ENCODE peak calls at places on chromosome 19, in four cellular contexts. N is ovary, O is heart right ventricle, S is Peyer's patch. U is an unnamed sample. For H3K4me1, the result is how much of the 10 kb centered on the place peaks cover.

GRCh38 chr19:35861640-35862160 is 5.0 kb downstream of the KIRREL2 start:
- DNase-seq in N (no peak), O (no peak), S (no peak), U (no peak)

GRCh38 chr19:23991170-23991569 is 76.5 kb downstream of the ZNF726 start:
- DNase-seq in N (no peak), O (no peak), S (no peak), U (no peak)

GRCh38 chr19:3107658-3108057 is 13.5 kb downstream of the GNA11 start:
- DNase-seq in N (no peak), O (no peak), S (no peak), U (no peak)

GRCh38 chr19:10211691-10212090 is 16.9 kb upstream of the DNMT1 start:
- DNase-seq in N (no peak), O (no peak), S (no peak), U (no peak)

GRCh38 chr19:35006342-35006998 is 6.3 kb downstream of the GRAMD1A start:
- DNase-seq in N (no peak), O (no peak), S (no peak), U (peak)

GRCh38 chr19:31562916-31563626 is 213.8 kb upstream of the TSHZ3 start:
- DNase-seq in N (no peak), O (no peak), S (no peak), U (no peak)

GRCh38 chr19:39407644-39408391 is 1.2 kb downstream of the ZFP36 start:
- DNase-seq in N (peak), O (peak), S (peak), U (peak)

GRCh38 chr19:45505996-45506245 is 1.4 kb upstream of the VASP start:
- DNase-seq in N (no peak), O (no peak), S (no peak), U (no peak)

GRCh38 chr19:38792250-38793111 is 3.5 kb downstream of the LGALS7B start:
- DNase-seq in N (no peak), O (peak), S (peak), U (peak)

GRCh38 chr19:16888629-16889371 is at the start of gene F2RL3:
- DNase-seq in N (peak), O (peak), S (peak), U (peak)

GRCh38 chr19:9986787-9987281 is 23.5 kb downstream of the COL5A3 start:
- DNase-seq in N (peak), O (peak), S (no peak), U (no peak)

GRCh38 chr19:931860-932646 is 6.2 kb downstream of the ARID3A start:
- DNase-seq in N (no peak), O (no peak), S (no peak), U (no peak)
- H3K4me1 ChIP-seq in N (under half), O (under half), S (under half), U (under half)

GRCh38 chr19:42277821-42278809 is 9.1 kb downstream of the CIC start:
- DNase-seq in N (peak), O (no peak), S (no peak), U (no peak)
- H3K4me1 ChIP-seq in N (under half), O (half or more), S (under half), U (under half)

DNA sequence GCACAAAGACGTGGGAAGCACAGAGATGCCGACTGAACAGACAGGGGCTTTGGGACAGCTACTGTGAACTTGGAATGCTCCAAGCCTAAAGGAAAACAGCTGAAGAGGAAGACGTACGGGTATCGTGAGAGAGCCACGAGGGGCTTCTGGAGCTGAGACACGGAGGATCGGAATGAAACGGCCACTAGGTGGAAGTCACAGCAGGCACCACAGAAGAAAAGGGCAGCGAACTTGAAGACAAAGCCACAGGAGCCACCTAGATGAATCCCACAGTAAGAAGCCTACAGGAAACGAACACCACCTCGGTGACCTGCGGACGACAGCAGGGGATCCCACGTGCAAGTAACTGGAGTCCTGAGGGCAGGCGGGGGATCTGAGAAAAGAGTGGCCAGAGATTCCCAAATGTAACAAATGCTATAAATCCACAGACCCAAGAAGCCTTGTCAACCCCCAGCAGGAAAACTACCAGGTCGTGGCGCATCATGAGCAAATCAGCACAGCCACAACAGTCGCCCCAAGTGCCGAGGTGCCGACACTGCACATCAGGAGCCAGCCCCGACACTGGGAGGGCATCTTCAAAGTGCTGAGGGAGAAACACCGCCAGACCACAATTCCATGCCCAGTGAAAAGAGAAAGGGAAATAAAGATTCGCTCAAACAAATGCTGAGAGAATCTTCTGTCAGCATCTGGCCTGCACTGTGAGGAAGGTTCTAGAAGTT is 39.3 kb upstream of the ISYNA1 start:
- DNase-seq in N (no peak), O (no peak), S (no peak), U (no peak)
- H3K4me1 ChIP-seq in N (under half), O (half or more), S (under half), U (half or more)

GRCh38 chr19:1270168-1270853 is 1.2 kb downstream of the CIRBP start:
- DNase-seq in N (no peak), O (no peak), S (no peak), U (no peak)

GRCh38 chr19:1270854-1271527 is 1.9 kb downstream of the CIRBP start:
- DNase-seq in N (peak), O (no peak), S (no peak), U (no peak)

GRCh38 chr19:1273263-1274041 is 1.9 kb upstream of the FAM174C start:
- DNase-seq in N (no peak), O (peak), S (no peak), U (no peak)

GRCh38 chr19:1272423-1273262 is 2.7 kb upstream of the FAM174C start:
- DNase-seq in N (no peak), O (no peak), S (no peak), U (no peak)

GRCh38 chr19:1271528-1272422 is 2.6 kb downstream of the CIRBP start:
- DNase-seq in N (peak), O (peak), S (no peak), U (no peak)
- H3K4me1 ChIP-seq in N (under half), O (half or more), S (under half), U (half or more)

GRCh38 chr19:5456130-5456835 is 1.1 kb downstream of the ZNRF4 start:
- DNase-seq in N (no peak), O (no peak), S (no peak), U (no peak)
- H3K4me1 ChIP-seq in N (under half), O (under half), S (under half), U (under half)

DNA sequence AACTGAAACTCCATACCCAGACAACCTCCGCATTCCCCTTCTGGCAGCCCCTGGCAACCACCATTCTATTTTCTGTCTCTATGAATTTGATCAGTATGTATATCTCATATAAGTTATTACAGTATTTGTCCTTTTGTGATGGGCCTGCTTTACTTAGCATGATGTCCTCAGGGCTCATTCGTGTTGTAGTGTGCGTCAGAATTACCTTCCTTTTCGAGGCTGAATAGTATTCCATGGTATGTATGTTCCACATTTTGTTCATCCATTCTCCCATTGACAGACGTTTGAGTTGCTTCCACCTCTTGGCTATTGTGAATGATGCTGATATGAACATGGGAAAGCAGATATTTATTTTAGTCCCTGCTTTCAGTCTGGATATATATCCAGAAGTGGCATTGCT is 5.0 kb downstream of the PLEKHF1 start:
- DNase-seq in N (no peak), O (no peak), S (no peak), U (no peak)
- H3K4me1 ChIP-seq in N (under half), O (half or more), S (under half), U (under half)

GRCh38 chr19:53985863-53986262 is 5.6 kb upstream of the CACNG6 start:
- DNase-seq in N (no peak), O (no peak), S (no peak), U (no peak)

GRCh38 chr19:53991224-53992113 is at the start of gene CACNG6:
- DNase-seq in N (no peak), O (no peak), S (no peak), U (peak)

GRCh38 chr19:53992211-53992610 is 774 bp downstream of the CACNG6 start:
- DNase-seq in N (no peak), O (no peak), S (no peak), U (no peak)

GRCh38 chr19:53989600-53990533 is 1.6 kb upstream of the CACNG6 start:
- DNase-seq in N (no peak), O (no peak), S (no peak), U (no peak)

GRCh38 chr19:53988981-53989380 is 2.5 kb upstream of the CACNG6 start:
- DNase-seq in N (no peak), O (no peak), S (no peak), U (no peak)
- H3K4me1 ChIP-seq in N (under half), O (under half), S (under half), U (under half)